ENCODE peak calls at places on chromosome 13, in eight cellular contexts. M is progenitor cell of endocrine pancreas; A is effector CD4-positive, alpha-beta T cell; C is WTC11; H is mesendoderm; D is stimulated activated CD4-positive, alpha-beta T cell treated with anti-CD3 and anti-CD28 coated beads, Interleukin-1b, Interleukin-23, amount 100 ng/mL, for 48 hours; L is naive B cell; Q is T-helper 1 cell. N is an unnamed sample.

GRCh38 chr13:48976677-48977625 is 1.2 kb downstream of the FNDC3A start:
- DNase-seq in D (no peak), A (no peak), M (no peak), C (no peak), H (no peak), Q (no peak), L (no peak), N (no peak)

GRCh38 chr13:99871249-99871898 is 100.2 kb downstream of the ZIC5 start:
- DNase-seq in Q (no peak), A (no peak), H (no peak), L (no peak), D (no peak), M (no peak), C (no peak), N (no peak)

GRCh38 chr13:96490590-96490989 is 400.7 kb downstream of the HS6ST3 start:
- DNase-seq in C (no peak), A (no peak), M (no peak), Q (no peak), H (no peak), L (no peak), D (no peak), N (no peak)

GRCh38 chr13:113646376-113646775 is 11.6 kb downstream of the ATP4B start:
- DNase-seq in M (no peak), H (no peak), A (no peak), L (no peak), D (no peak), C (no peak), Q (no peak), N (no peak)

GRCh38 chr13:57582032-57582431 is 49.5 kb upstream of the PCDH17 start:
- DNase-seq in M (no peak), Q (no peak), L (no peak), C (peak), H (peak), A (no peak), D (no peak), N (no peak)

GRCh38 chr13:102724923-102725322 is 30.1 kb upstream of the METTL21C start:
- DNase-seq in A (no peak), Q (peak), L (no peak), C (no peak), D (no peak), H (peak), M (no peak), N (no peak)

GRCh38 chr13:25200783-25201182 is 28.7 kb upstream of the AMER2 start:
- DNase-seq in A (no peak), H (no peak), M (no peak), D (no peak), C (no peak), L (no peak), Q (no peak), N (no peak)

GRCh38 chr13:90997951-90998350 is 349.5 kb upstream of the MIR17HG start:
- DNase-seq in C (no peak), L (no peak), A (no peak), D (no peak), Q (no peak), M (no peak), H (no peak), N (no peak)

GRCh38 chr13:48842316-48842715 is 133.4 kb upstream of the FNDC3A start:
- DNase-seq in M (no peak), D (no peak), A (no peak), H (no peak), C (no peak), L (no peak), Q (no peak), N (no peak)

GRCh38 chr13:112876305-112877000 is 92.6 kb upstream of the MCF2L start:
- DNase-seq in C (no peak), A (no peak), D (no peak), H (no peak), M (no peak), L (no peak), Q (no peak), N (no peak)

GRCh38 chr13:110463876-110464510 is 97.5 kb downstream of the RAB20 start:
- DNase-seq in H (no peak), D (no peak), A (no peak), L (peak), M (no peak), C (no peak), Q (no peak), N (no peak)

GRCh38 chr13:97659602-97660001 is 225.6 kb downstream of the RAP2A start:
- DNase-seq in D (no peak), L (no peak), H (peak), Q (no peak), C (peak), M (no peak), A (no peak), N (no peak)

GRCh38 chr13:97127842-97128241 is 94.3 kb upstream of the MBNL2 start:
- DNase-seq in Q (no peak), H (peak), M (no peak), A (no peak), C (no peak), D (no peak), L (no peak), N (no peak)

GRCh38 chr13:43348397-43348796 is 325.0 kb downstream of the DNAJC15 start:
- DNase-seq in A (no peak), D (no peak), L (no peak), H (no peak), M (no peak), C (no peak), Q (no peak), N (no peak)

GRCh38 chr13:98253526-98253925 is 76.5 kb upstream of the RNF113B start:
- DNase-seq in L (no peak), A (no peak), C (no peak), Q (no peak), D (no peak), M (no peak), H (no peak), N (no peak)

GRCh38 chr13:45473627-45474026 is 8.9 kb downstream of the COG3 start:
- DNase-seq in L (no peak), A (peak), M (no peak), Q (peak), D (peak), C (no peak), H (peak), N (peak)

GRCh38 chr13:101942038-101942437 is 459.8 kb downstream of the FGF14 start:
- DNase-seq in M (no peak), D (no peak), L (no peak), A (no peak), C (peak), Q (no peak), H (peak), N (no peak)

GRCh38 chr13:102599451-102600012 is 2.7 kb downstream of the TPP2 start:
- DNase-seq in M (no peak), L (no peak), H (no peak), D (no peak), C (no peak), A (no peak), Q (peak), N (no peak)

GRCh38 chr13:100440756-100441421 is 147.7 kb downstream of the GGACT start:
- DNase-seq in A (no peak), D (no peak), H (no peak), Q (no peak), L (no peak), C (no peak), M (no peak), N (no peak)

GRCh38 chr13:27014406-27015359 is 156.9 kb downstream of the USP12 start:
- DNase-seq in A (no peak), L (no peak), M (no peak), Q (no peak), C (no peak), H (no peak), D (no peak), N (no peak)

GRCh38 chr13:76879211-76879875 is 6.9 kb downstream of the KCTD12 start:
- DNase-seq in C (no peak), M (no peak), H (no peak), D (peak), L (peak), A (peak), Q (peak), N (peak)

GRCh38 chr13:106078191-106078590 is 457.3 kb downstream of the EFNB2 start:
- DNase-seq in M (no peak), L (no peak), Q (no peak), A (no peak), C (no peak), D (no peak), H (peak), N (no peak)

GRCh38 chr13:85666356-85666755 is 132.9 kb downstream of the SLITRK6 start:
- DNase-seq in A (no peak), H (peak), Q (no peak), L (no peak), M (no peak), D (no peak), C (peak), N (no peak)

GRCh38 chr13:112959206-112959605 is 9.8 kb upstream of the MCF2L start:
- DNase-seq in M (no peak), Q (no peak), C (no peak), H (no peak), D (no peak), L (no peak), A (no peak), N (no peak)

GRCh38 chr13:100156786-100157185 is 67.9 kb downstream of the PCCA start:
- DNase-seq in H (no peak), D (no peak), C (no peak), L (no peak), M (no peak), A (no peak), Q (no peak), N (no peak)

GRCh38 chr13:19984430-19985218 is 26.1 kb downstream of the ZMYM2 start:
- DNase-seq in D (no peak), C (no peak), Q (peak), M (no peak), A (no peak), H (peak), L (peak), N (no peak)

GRCh38 chr13:78701383-78701782 is 42.4 kb upstream of the OBI1 start:
- DNase-seq in M (no peak), Q (no peak), L (no peak), C (no peak), H (no peak), A (no peak), D (no peak), N (no peak)

GRCh38 chr13:27006519-27007161 is 165.0 kb downstream of the USP12 start:
- DNase-seq in D (no peak), H (peak), L (no peak), C (peak), A (no peak), Q (no peak), M (peak), N (no peak)

GRCh38 chr13:91726666-91727065 is 328.2 kb downstream of the GPC5 start:
- DNase-seq in C (no peak), D (no peak), Q (no peak), H (no peak), A (no peak), M (no peak), L (no peak), N (no peak)

GRCh38 chr13:31031482-31031881 is 99.0 kb downstream of the TEX26 start:
- DNase-seq in D (no peak), M (no peak), H (no peak), Q (no peak), L (no peak), C (no peak), A (no peak), N (no peak)

GRCh38 chr13:67520886-67521285 is 290.8 kb upstream of the PCDH9 start:
- DNase-seq in A (no peak), D (no peak), M (no peak), Q (no peak), L (no peak), H (no peak), C (no peak), N (no peak)